ENCODE peak calls at places on chromosome 6, in six cellular contexts. H is globus pallidus; D is AG08395; O is stimulated activated CD8-positive, alpha-beta memory T cell treated with anti-CD3 and anti-CD28 coated beads, Interleukin-4, amount 100 ng/mL, for 24 hours; I is NCI-H460; K is effector memory CD4-positive, alpha-beta T cell. S is an unnamed sample.
A peak's percentile ranks its signal among the peaks of the same experiment; 100 is the strongest.

GRCh38 chr6:112443118-112443641 is 96.0 kb downstream of the RFPL4B start:
- DNase-seq in O (no peak), D (peak; percentile 21), K (no peak), I (no peak), H (peak; percentile 33), S (no peak)

GRCh38 chr6:106084106-106084963 is 1.8 kb upstream of the PRDM1 start:
- DNase-seq in I (no peak), D (peak; percentile 63), H (no peak), K (no peak), O (no peak), S (peak; percentile 91)

GRCh38 chr6:99960027-99960426 is 34.0 kb downstream of the MCHR2 start:
- DNase-seq in D (no peak), K (no peak), H (no peak), I (no peak), O (no peak), S (no peak)

GRCh38 chr6:4299476-4299875 is 164.1 kb upstream of the ECI2 start:
- DNase-seq in O (no peak), K (no peak), D (no peak), I (no peak), H (no peak), S (no peak)

GRCh38 chr6:130396722-130397121 is 30.9 kb downstream of the TMEM200A start:
- DNase-seq in D (peak; percentile 14), K (no peak), I (no peak), O (no peak), H (no peak), S (no peak)

GRCh38 chr6:112560651-112561050 is 213.5 kb downstream of the RFPL4B start:
- DNase-seq in O (no peak), H (peak; percentile 24), D (no peak), K (no peak), I (no peak), S (peak; percentile 12)

GRCh38 chr6:10398439-10399218 is 16.2 kb downstream of the TFAP2A start:
- DNase-seq in I (no peak), O (no peak), D (no peak), K (no peak), H (no peak), S (no peak)

GRCh38 chr6:108961985-108962384 is 113.8 kb downstream of the ARMC2 start:
- DNase-seq in O (no peak), H (no peak), I (no peak), K (no peak), D (peak; percentile 59), S (no peak)

GRCh38 chr6:111176038-111176762 is 88.9 kb downstream of the SLC16A10 start:
- DNase-seq in D (no peak), I (no peak), O (no peak), K (no peak), H (no peak), S (no peak)